ENCODE peak calls at places on chromosomes 16 and 17, in seven cellular contexts. One of them, this sample, is unnamed.

GRCh38 chr17:32249475-32249874 is 16.2 kb upstream of the RHBDL3 start:
- DNase-seq in AG10803: no peak
- DNase-seq in uterus: no peak
- DNase-seq in Peyer's patch: no peak
- DNase-seq in prostate gland: no peak
- DNase-seq in HCT116: no peak
- DNase-seq in BE2C: no peak
- DNase-seq in this sample: no peak

GRCh38 chr16:54780266-54780665 is 150.4 kb upstream of the IRX5 start:
- DNase-seq in Peyer's patch: no peak
- DNase-seq in prostate gland: no peak
- DNase-seq in BE2C: no peak
- DNase-seq in AG10803: no peak
- DNase-seq in uterus: no peak
- DNase-seq in HCT116: no peak
- DNase-seq in this sample: no peak

GRCh38 chr17:15885770-15886169 is 59.2 kb upstream of the ADORA2B start:
- DNase-seq in Peyer's patch: no peak
- DNase-seq in BE2C: no peak
- DNase-seq in AG10803: no peak
- DNase-seq in HCT116: no peak
- DNase-seq in prostate gland: no peak
- DNase-seq in uterus: no peak
- DNase-seq in this sample: no peak

GRCh38 chr16:81265658-81266451 is 27.4 kb downstream of the BCO1 start:
- DNase-seq in Peyer's patch: peak; percentile 75
- DNase-seq in HCT116: no peak
- DNase-seq in uterus: peak; percentile 82
- DNase-seq in AG10803: peak; percentile 31
- DNase-seq in BE2C: peak; percentile 54
- DNase-seq in prostate gland: peak; percentile 72
- DNase-seq in this sample: peak; percentile 66

GRCh38 chr16:23359092-23359760 is 57.1 kb downstream of the SCNN1B start:
- DNase-seq in prostate gland: no peak
- DNase-seq in HCT116: no peak
- DNase-seq in uterus: no peak
- DNase-seq in BE2C: no peak
- DNase-seq in Peyer's patch: no peak
- DNase-seq in AG10803: no peak
- DNase-seq in this sample: peak; percentile 20

GRCh38 chr16:82874251-82874650 is 247.5 kb downstream of the CDH13 start:
- DNase-seq in Peyer's patch: no peak
- DNase-seq in HCT116: no peak
- DNase-seq in AG10803: peak; percentile 34
- DNase-seq in prostate gland: no peak
- DNase-seq in uterus: no peak
- DNase-seq in BE2C: no peak
- DNase-seq in this sample: no peak

GRCh38 chr17:30413109-30413508 is 34.4 kb downstream of the CPD start:
- DNase-seq in AG10803: no peak
- DNase-seq in BE2C: no peak
- DNase-seq in uterus: no peak
- DNase-seq in Peyer's patch: no peak
- DNase-seq in prostate gland: no peak
- DNase-seq in HCT116: no peak
- DNase-seq in this sample: no peak

GRCh38 chr17:48259710-48260291 is 152.2 kb downstream of the SNX11 start:
- DNase-seq in uterus: no peak
- DNase-seq in Peyer's patch: no peak
- DNase-seq in prostate gland: no peak
- DNase-seq in BE2C: no peak
- DNase-seq in AG10803: peak; percentile 43
- DNase-seq in HCT116: no peak
- DNase-seq in this sample: no peak

GRCh38 chr17:49361129-49361901 is 735 bp downstream of the ZNF652 start:
- DNase-seq in Peyer's patch: peak; percentile 69
- DNase-seq in AG10803: no peak
- DNase-seq in uterus: peak; percentile 26
- DNase-seq in prostate gland: peak; percentile 36
- DNase-seq in HCT116: no peak
- DNase-seq in BE2C: peak; percentile 48
- DNase-seq in this sample: peak; percentile 64

GRCh38 chr17:27402943-27403342 is 53.3 kb upstream of the KSR1 start:
- DNase-seq in uterus: no peak
- DNase-seq in HCT116: no peak
- DNase-seq in AG10803: no peak
- DNase-seq in BE2C: no peak
- DNase-seq in Peyer's patch: no peak
- DNase-seq in prostate gland: no peak
- DNase-seq in this sample: no peak

GRCh38 chr16:16882766-16883165 is 503.8 kb downstream of the NPIPA7 start:
- DNase-seq in AG10803: no peak
- DNase-seq in prostate gland: no peak
- DNase-seq in uterus: no peak
- DNase-seq in BE2C: no peak
- DNase-seq in Peyer's patch: no peak
- DNase-seq in HCT116: no peak
- DNase-seq in this sample: no peak

GRCh38 chr16:7548796-7549318 is 216.2 kb downstream of the RBFOX1 start:
- DNase-seq in Peyer's patch: no peak
- DNase-seq in HCT116: no peak
- DNase-seq in uterus: no peak
- DNase-seq in prostate gland: no peak
- DNase-seq in AG10803: no peak
- DNase-seq in BE2C: no peak
- DNase-seq in this sample: no peak

GRCh38 chr17:61321344-61321743 is 78.3 kb upstream of the TBX2 start:
- DNase-seq in prostate gland: no peak
- DNase-seq in BE2C: no peak
- DNase-seq in uterus: no peak
- DNase-seq in Peyer's patch: no peak
- DNase-seq in HCT116: no peak
- DNase-seq in AG10803: no peak
- DNase-seq in this sample: no peak

GRCh38 chr16:19223235-19223847 is 55.3 kb downstream of the SYT17 start:
- DNase-seq in HCT116: peak; percentile 42
- DNase-seq in prostate gland: no peak
- DNase-seq in BE2C: peak; percentile 45
- DNase-seq in AG10803: no peak
- DNase-seq in uterus: no peak
- DNase-seq in Peyer's patch: peak; percentile 75
- DNase-seq in this sample: no peak

GRCh38 chr17:13140750-13141149 is 122.9 kb upstream of the ELAC2 start:
- DNase-seq in Peyer's patch: no peak
- DNase-seq in AG10803: peak; percentile 27
- DNase-seq in prostate gland: no peak
- DNase-seq in BE2C: no peak
- DNase-seq in HCT116: no peak
- DNase-seq in uterus: no peak
- DNase-seq in this sample: no peak

DNA sequence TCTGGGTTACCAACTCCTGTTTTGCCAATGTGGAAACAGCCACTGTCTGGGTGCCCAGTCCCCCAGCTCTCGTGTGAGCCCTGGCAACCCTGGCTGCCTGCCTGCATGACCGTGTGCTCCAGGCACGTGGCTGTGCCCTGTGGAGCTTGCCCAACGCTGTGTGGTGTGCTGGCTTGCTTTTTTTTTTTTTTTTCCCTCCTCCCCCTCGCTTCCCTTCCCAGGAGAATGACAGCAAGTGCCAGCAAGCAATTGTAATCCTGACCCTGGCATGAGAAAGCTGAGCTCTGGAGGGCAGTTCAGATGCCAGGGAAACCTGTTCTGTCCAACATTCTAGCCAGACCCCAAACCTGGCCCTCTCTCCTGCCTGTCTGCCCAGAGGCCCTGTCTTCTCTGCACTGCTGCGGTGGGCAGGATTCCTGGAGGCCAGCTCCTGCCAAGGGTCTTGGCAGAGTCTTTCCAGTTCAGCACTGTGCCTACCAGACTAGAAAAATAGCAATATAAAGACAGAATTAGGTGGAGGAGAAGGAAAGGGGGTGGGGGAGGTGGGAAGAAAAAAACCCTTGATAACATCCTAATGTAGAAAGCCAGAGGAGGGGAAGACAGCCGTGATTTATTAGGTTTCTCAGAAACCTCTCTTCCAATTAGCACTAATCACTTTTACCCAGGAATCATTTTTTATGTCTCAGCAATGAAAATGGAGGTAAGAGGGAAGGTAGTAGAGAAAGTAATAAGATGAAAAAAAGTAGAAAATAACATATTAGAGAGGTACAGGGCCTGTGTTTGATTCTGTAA is 9.0 kb downstream of the HLF start:
- DNase-seq in AG10803: peak; percentile 48
- DNase-seq in uterus: peak; percentile 56
- DNase-seq in prostate gland: peak; percentile 80
- DNase-seq in BE2C: no peak
- DNase-seq in Peyer's patch: no peak
- DNase-seq in HCT116: no peak
- DNase-seq in this sample: peak; percentile 86
- H3K4me3 ChIP-seq in AG10803: no peak overlapping the region
- H3K4me3 ChIP-seq in uterus: no peak overlapping the region
- H3K4me3 ChIP-seq in prostate gland: no peak overlapping the region
- H3K4me3 ChIP-seq in BE2C: no peak overlapping the region
- H3K4me3 ChIP-seq in Peyer's patch: no peak overlapping the region
- H3K4me3 ChIP-seq in HCT116: no peak overlapping the region
- H3K4me3 ChIP-seq in this sample: peak overlapping the region; percentile 12

DNA sequence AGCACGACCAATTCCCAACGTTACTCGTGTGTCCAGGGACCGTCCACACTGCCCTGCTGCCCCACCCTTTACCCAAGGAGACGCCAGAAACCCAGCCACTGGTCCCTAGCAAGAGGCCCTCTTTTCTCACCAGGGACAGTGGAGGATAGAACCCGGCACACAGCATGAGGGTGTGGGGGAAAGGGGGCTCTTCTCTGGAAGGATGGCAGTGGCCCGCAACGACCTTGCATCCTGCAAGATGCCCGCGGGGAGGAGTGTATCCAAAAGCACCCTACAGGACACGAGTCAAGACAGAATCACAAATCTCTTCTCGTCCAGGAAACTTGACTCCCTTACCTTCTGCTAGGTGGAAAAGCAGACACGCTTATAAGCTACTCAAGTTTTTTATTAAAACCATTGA is 104.0 kb downstream of the ANKRD11 start:
- DNase-seq in AG10803: no peak
- DNase-seq in HCT116: no peak
- DNase-seq in BE2C: no peak
- DNase-seq in prostate gland: no peak
- DNase-seq in uterus: no peak
- DNase-seq in Peyer's patch: no peak
- DNase-seq in this sample: no peak
- TF ChIP-seq CTCF in AG10803: no peak
- TF ChIP-seq CTCF in HCT116: no peak
- TF ChIP-seq CTCF in BE2C: no peak
- TF ChIP-seq CTCF in prostate gland: no peak
- TF ChIP-seq CTCF in uterus: no peak
- TF ChIP-seq CTCF in Peyer's patch: no peak
- TF ChIP-seq CTCF in this sample: no peak

GRCh38 chr16:31455601-31456314 is 3.5 kb upstream of the ARMC5 start:
- DNase-seq in HCT116: no peak
- DNase-seq in AG10803: peak; percentile 9
- DNase-seq in Peyer's patch: peak; percentile 44
- DNase-seq in uterus: no peak
- DNase-seq in prostate gland: no peak
- DNase-seq in BE2C: peak; percentile 53
- DNase-seq in this sample: no peak

GRCh38 chr16:31451201-31451600 is 8.1 kb upstream of the ARMC5 start:
- DNase-seq in AG10803: no peak
- DNase-seq in BE2C: no peak
- DNase-seq in prostate gland: no peak
- DNase-seq in uterus: no peak
- DNase-seq in HCT116: no peak
- DNase-seq in Peyer's patch: peak; percentile 7
- DNase-seq in this sample: no peak

GRCh38 chr16:31451681-31452351 is 7.5 kb upstream of the ARMC5 start:
- DNase-seq in HCT116: peak; percentile 65
- DNase-seq in BE2C: peak; percentile 78
- DNase-seq in prostate gland: peak; percentile 65
- DNase-seq in Peyer's patch: peak; percentile 59
- DNase-seq in uterus: no peak
- DNase-seq in AG10803: peak; percentile 79
- DNase-seq in this sample: no peak

GRCh38 chr16:31452631-31453106 is 6.6 kb upstream of the ARMC5 start:
- DNase-seq in HCT116: no peak
- DNase-seq in AG10803: peak; percentile 96
- DNase-seq in prostate gland: no peak
- DNase-seq in Peyer's patch: peak; percentile 34
- DNase-seq in BE2C: no peak
- DNase-seq in uterus: no peak
- DNase-seq in this sample: no peak

DNA sequence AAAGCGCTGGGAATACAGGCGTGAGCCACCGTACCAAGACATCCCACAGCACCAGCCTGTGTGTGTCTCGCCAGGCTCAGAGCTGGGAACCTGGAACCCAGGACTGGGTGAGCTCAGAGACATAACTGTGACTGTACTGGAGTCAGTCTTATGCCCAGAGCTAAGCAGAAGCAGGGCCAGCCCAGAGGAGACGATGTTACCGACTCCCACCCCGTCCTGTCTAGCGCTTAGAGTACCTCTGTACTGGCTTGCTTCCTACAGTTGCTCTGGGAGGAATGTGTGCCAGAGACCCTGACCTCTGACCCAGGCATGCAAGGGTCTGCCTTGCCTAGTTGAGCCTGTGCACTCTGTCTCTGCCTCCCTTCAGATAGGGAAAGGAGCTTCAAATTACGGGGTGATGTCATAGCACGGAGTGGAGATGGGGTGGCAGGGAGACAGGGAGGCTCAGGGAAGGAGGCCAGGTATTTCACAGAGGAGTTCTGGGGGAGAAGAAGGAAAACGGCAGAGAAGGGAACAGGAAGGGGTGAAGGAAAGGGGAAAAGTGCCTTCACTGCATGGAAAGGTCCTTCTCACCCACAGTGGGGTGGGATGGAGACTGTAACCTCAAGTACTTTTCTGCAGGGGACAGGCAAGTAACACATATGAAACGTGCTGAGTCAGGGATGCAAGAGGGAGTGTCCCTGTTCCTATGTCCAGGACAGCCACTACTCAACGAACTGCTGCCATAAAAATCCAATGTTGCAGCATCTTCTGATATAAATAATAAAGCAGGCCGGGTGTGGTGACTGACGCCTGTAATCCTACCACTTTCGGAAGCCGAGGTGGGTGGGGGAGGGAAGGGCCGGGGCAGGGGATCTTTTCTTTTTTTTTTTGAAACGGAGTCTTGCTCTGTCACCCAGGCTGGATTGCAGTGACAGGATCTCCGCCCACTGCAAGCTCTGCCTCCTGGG is 5.8 kb upstream of the ARMC5 start:
- DNase-seq in Peyer's patch: peak; percentile 76
- DNase-seq in AG10803: peak; percentile 65
- DNase-seq in prostate gland: no peak
- DNase-seq in BE2C: no peak
- DNase-seq in HCT116: no peak
- DNase-seq in uterus: no peak
- DNase-seq in this sample: peak; percentile 64
- H3K4me3 ChIP-seq in Peyer's patch: no peak overlapping the region
- H3K4me3 ChIP-seq in AG10803: peak overlapping the region; percentile 15
- H3K4me3 ChIP-seq in prostate gland: no peak overlapping the region
- H3K4me3 ChIP-seq in BE2C: no peak overlapping the region
- H3K4me3 ChIP-seq in HCT116: no peak overlapping the region
- H3K4me3 ChIP-seq in uterus: no peak overlapping the region
- H3K4me3 ChIP-seq in this sample: no peak overlapping the region

GRCh38 chr17:2421315-2422147 is 20.7 kb upstream of the MNT start:
- DNase-seq in BE2C: no peak
- DNase-seq in uterus: no peak
- DNase-seq in prostate gland: no peak
- DNase-seq in Peyer's patch: no peak
- DNase-seq in AG10803: no peak
- DNase-seq in HCT116: no peak
- DNase-seq in this sample: no peak
- TF ChIP-seq CTCF in BE2C: peak; percentile 10
- TF ChIP-seq CTCF in uterus: no peak
- TF ChIP-seq CTCF in prostate gland: no peak
- TF ChIP-seq CTCF in Peyer's patch: peak; percentile 12
- TF ChIP-seq CTCF in AG10803: peak; percentile 13
- TF ChIP-seq CTCF in HCT116: no peak
- TF ChIP-seq CTCF in this sample: no peak

This sample was measured in lower lobe of right lung.